ENCODE peak calls at places on chromosomes 11 and 22, in seven cellular contexts. One of them, this sample, is unnamed.

GRCh38 chr11:129620705-129621104 is 194.9 kb upstream of the TMEM45B start:
- DNase-seq in stimulated activated naive B cell treated with anti-CD40 and anti-IgM and Interleukin-4, amounts not matched to agents 10 μg/mL and 1 μg/mL and 100 μg/mL, for 72 hours: no peak
- DNase-seq in activated CD4-positive, alpha-beta T cell treated with anti-CD3 and anti-CD28 coated beads for 48 hours: no peak
- DNase-seq in nucleus accumbens: no peak
- DNase-seq in dermis blood vessel endothelial cell: no peak
- DNase-seq in hepatocyte: no peak
- DNase-seq in stimulated activated CD4-positive, alpha-beta T cell treated with anti-CD3 and anti-CD28 coated beads, Interleukin-2, amount 100 ng/mL, for 48 hours: no peak
- DNase-seq in this sample: no peak

GRCh38 chr22:37284807-37285355 is 2.6 kb downstream of the CYTH4 start:
- DNase-seq in stimulated activated naive B cell treated with anti-CD40 and anti-IgM and Interleukin-4, amounts not matched to agents 10 μg/mL and 1 μg/mL and 100 μg/mL, for 72 hours: peak; percentile 70
- DNase-seq in activated CD4-positive, alpha-beta T cell treated with anti-CD3 and anti-CD28 coated beads for 48 hours: no peak
- DNase-seq in nucleus accumbens: peak; percentile 55
- DNase-seq in dermis blood vessel endothelial cell: no peak
- DNase-seq in hepatocyte: no peak
- DNase-seq in stimulated activated CD4-positive, alpha-beta T cell treated with anti-CD3 and anti-CD28 coated beads, Interleukin-2, amount 100 ng/mL, for 48 hours: no peak
- DNase-seq in this sample: peak; percentile 73

GRCh38 chr22:20783844-20784723 is 10.2 kb downstream of the SERPIND1 start:
- DNase-seq in stimulated activated naive B cell treated with anti-CD40 and anti-IgM and Interleukin-4, amounts not matched to agents 10 μg/mL and 1 μg/mL and 100 μg/mL, for 72 hours: peak; percentile 42
- DNase-seq in activated CD4-positive, alpha-beta T cell treated with anti-CD3 and anti-CD28 coated beads for 48 hours: peak; percentile 62
- DNase-seq in nucleus accumbens: peak; percentile 24
- DNase-seq in dermis blood vessel endothelial cell: peak; percentile 88
- DNase-seq in hepatocyte: peak; percentile 70
- DNase-seq in stimulated activated CD4-positive, alpha-beta T cell treated with anti-CD3 and anti-CD28 coated beads, Interleukin-2, amount 100 ng/mL, for 48 hours: peak; percentile 41
- DNase-seq in this sample: peak; percentile 47

GRCh38 chr11:1574256-1575242 is 2.5 kb upstream of the DUSP8 start:
- DNase-seq in stimulated activated naive B cell treated with anti-CD40 and anti-IgM and Interleukin-4, amounts not matched to agents 10 μg/mL and 1 μg/mL and 100 μg/mL, for 72 hours: peak; percentile 61
- DNase-seq in activated CD4-positive, alpha-beta T cell treated with anti-CD3 and anti-CD28 coated beads for 48 hours: peak; percentile 64
- DNase-seq in nucleus accumbens: peak; percentile 49
- DNase-seq in dermis blood vessel endothelial cell: peak; percentile 65
- DNase-seq in hepatocyte: peak; percentile 82
- DNase-seq in stimulated activated CD4-positive, alpha-beta T cell treated with anti-CD3 and anti-CD28 coated beads, Interleukin-2, amount 100 ng/mL, for 48 hours: peak; percentile 45
- DNase-seq in this sample: peak; percentile 71

GRCh38 chr11:62044639-62045121 is 77.2 kb upstream of the FTH1 start:
- DNase-seq in stimulated activated naive B cell treated with anti-CD40 and anti-IgM and Interleukin-4, amounts not matched to agents 10 μg/mL and 1 μg/mL and 100 μg/mL, for 72 hours: no peak
- DNase-seq in activated CD4-positive, alpha-beta T cell treated with anti-CD3 and anti-CD28 coated beads for 48 hours: no peak
- DNase-seq in nucleus accumbens: no peak
- DNase-seq in dermis blood vessel endothelial cell: no peak
- DNase-seq in hepatocyte: no peak
- DNase-seq in stimulated activated CD4-positive, alpha-beta T cell treated with anti-CD3 and anti-CD28 coated beads, Interleukin-2, amount 100 ng/mL, for 48 hours: no peak
- DNase-seq in this sample: no peak

GRCh38 chr11:132586801-132587200 is 945.5 kb downstream of the OPCML start:
- DNase-seq in stimulated activated naive B cell treated with anti-CD40 and anti-IgM and Interleukin-4, amounts not matched to agents 10 μg/mL and 1 μg/mL and 100 μg/mL, for 72 hours: no peak
- DNase-seq in activated CD4-positive, alpha-beta T cell treated with anti-CD3 and anti-CD28 coated beads for 48 hours: no peak
- DNase-seq in nucleus accumbens: no peak
- DNase-seq in dermis blood vessel endothelial cell: no peak
- DNase-seq in hepatocyte: no peak
- DNase-seq in stimulated activated CD4-positive, alpha-beta T cell treated with anti-CD3 and anti-CD28 coated beads, Interleukin-2, amount 100 ng/mL, for 48 hours: no peak
- DNase-seq in this sample: no peak

GRCh38 chr22:24950272-24950902 is 2.1 kb upstream of the KIAA1671 start:
- DNase-seq in stimulated activated naive B cell treated with anti-CD40 and anti-IgM and Interleukin-4, amounts not matched to agents 10 μg/mL and 1 μg/mL and 100 μg/mL, for 72 hours: no peak
- DNase-seq in activated CD4-positive, alpha-beta T cell treated with anti-CD3 and anti-CD28 coated beads for 48 hours: no peak
- DNase-seq in nucleus accumbens: peak; percentile 4
- DNase-seq in dermis blood vessel endothelial cell: peak; percentile 60
- DNase-seq in hepatocyte: no peak
- DNase-seq in stimulated activated CD4-positive, alpha-beta T cell treated with anti-CD3 and anti-CD28 coated beads, Interleukin-2, amount 100 ng/mL, for 48 hours: no peak
- DNase-seq in this sample: no peak

GRCh38 chr11:2912038-2912410 is 17.2 kb downstream of the PHLDA2 start:
- DNase-seq in stimulated activated naive B cell treated with anti-CD40 and anti-IgM and Interleukin-4, amounts not matched to agents 10 μg/mL and 1 μg/mL and 100 μg/mL, for 72 hours: no peak
- DNase-seq in activated CD4-positive, alpha-beta T cell treated with anti-CD3 and anti-CD28 coated beads for 48 hours: no peak
- DNase-seq in nucleus accumbens: no peak
- DNase-seq in dermis blood vessel endothelial cell: no peak
- DNase-seq in hepatocyte: no peak
- DNase-seq in stimulated activated CD4-positive, alpha-beta T cell treated with anti-CD3 and anti-CD28 coated beads, Interleukin-2, amount 100 ng/mL, for 48 hours: no peak
- DNase-seq in this sample: no peak

GRCh38 chr11:77542296-77542695 is 47.5 kb upstream of the AQP11 start:
- DNase-seq in stimulated activated naive B cell treated with anti-CD40 and anti-IgM and Interleukin-4, amounts not matched to agents 10 μg/mL and 1 μg/mL and 100 μg/mL, for 72 hours: no peak
- DNase-seq in activated CD4-positive, alpha-beta T cell treated with anti-CD3 and anti-CD28 coated beads for 48 hours: no peak
- DNase-seq in nucleus accumbens: no peak
- DNase-seq in dermis blood vessel endothelial cell: no peak
- DNase-seq in hepatocyte: no peak
- DNase-seq in stimulated activated CD4-positive, alpha-beta T cell treated with anti-CD3 and anti-CD28 coated beads, Interleukin-2, amount 100 ng/mL, for 48 hours: no peak
- DNase-seq in this sample: no peak

GRCh38 chr11:12921580-12922157 is 87.4 kb upstream of the RASSF10 start:
- DNase-seq in stimulated activated naive B cell treated with anti-CD40 and anti-IgM and Interleukin-4, amounts not matched to agents 10 μg/mL and 1 μg/mL and 100 μg/mL, for 72 hours: no peak
- DNase-seq in activated CD4-positive, alpha-beta T cell treated with anti-CD3 and anti-CD28 coated beads for 48 hours: no peak
- DNase-seq in nucleus accumbens: no peak
- DNase-seq in dermis blood vessel endothelial cell: no peak
- DNase-seq in hepatocyte: no peak
- DNase-seq in stimulated activated CD4-positive, alpha-beta T cell treated with anti-CD3 and anti-CD28 coated beads, Interleukin-2, amount 100 ng/mL, for 48 hours: no peak
- DNase-seq in this sample: no peak

This sample was measured in GM12892.